ENCODE peak calls at places on chromosomes 6 and 20, in six cellular contexts. J is GM23248, X is SK-N-SH, M is neural progenitor cell, U is PC-3, A is MM.1S. V is an unnamed sample.
A peak's percentile ranks its signal among the peaks of the same experiment; 100 is the strongest.

GRCh38 chr20:47740225-47741184 is 44.8 kb downstream of the SULF2 start:
- DNase-seq in J (no peak), U (no peak), X (no peak), M (peak; percentile 29), A (no peak), V (peak; percentile 31)

GRCh38 chr6:37540390-37540789 is 40.7 kb upstream of the CCDC167 start:
- DNase-seq in X (no peak), M (no peak), U (no peak), J (no peak), A (no peak), V (no peak)

GRCh38 chr20:59765599-59766177 is 161.3 kb downstream of the PHACTR3 start:
- DNase-seq in U (peak; percentile 28), M (peak; percentile 63), X (no peak), A (peak; percentile 47), J (peak; percentile 17), V (no peak)

GRCh38 chr20:47258745-47259695 is 97.5 kb downstream of the ZMYND8 start:
- DNase-seq in X (no peak), M (no peak), J (peak; percentile 48), A (no peak), U (peak; percentile 17), V (no peak)

GRCh38 chr6:94721459-94721858 is 855.9 kb upstream of the MANEA start:
- DNase-seq in M (no peak), U (no peak), J (no peak), A (no peak), X (no peak), V (no peak)

GRCh38 chr20:61184194-61184593 is 67.9 kb upstream of the CDH4 start:
- DNase-seq in J (no peak), M (no peak), X (no peak), A (no peak), U (no peak), V (no peak)

GRCh38 chr6:113433506-113433991 is 423.6 kb upstream of the MARCKS start:
- DNase-seq in J (peak; percentile 90), X (no peak), M (no peak), A (no peak), U (peak; percentile 66), V (no peak)

GRCh38 chr20:45995213-45996097 is 13.3 kb upstream of the MMP9 start:
- DNase-seq in A (no peak), U (peak; percentile 96), M (no peak), X (no peak), J (no peak), V (no peak)

GRCh38 chr6:16322666-16323312 is 84.4 kb downstream of the GMPR start:
- DNase-seq in X (no peak), A (peak; percentile 94), J (peak; percentile 79), M (peak; percentile 26), U (peak; percentile 5), V (no peak)

GRCh38 chr20:57693002-57693582 is 16.7 kb downstream of the PMEPA1 start:
- DNase-seq in X (no peak), U (peak; percentile 100), M (no peak), J (no peak), A (no peak), V (peak; percentile 62)

GRCh38 chr6:165441176-165441575 is 131.8 kb upstream of the C6orf118 start:
- DNase-seq in U (no peak), A (no peak), X (no peak), J (no peak), M (no peak), V (no peak)

DNA sequence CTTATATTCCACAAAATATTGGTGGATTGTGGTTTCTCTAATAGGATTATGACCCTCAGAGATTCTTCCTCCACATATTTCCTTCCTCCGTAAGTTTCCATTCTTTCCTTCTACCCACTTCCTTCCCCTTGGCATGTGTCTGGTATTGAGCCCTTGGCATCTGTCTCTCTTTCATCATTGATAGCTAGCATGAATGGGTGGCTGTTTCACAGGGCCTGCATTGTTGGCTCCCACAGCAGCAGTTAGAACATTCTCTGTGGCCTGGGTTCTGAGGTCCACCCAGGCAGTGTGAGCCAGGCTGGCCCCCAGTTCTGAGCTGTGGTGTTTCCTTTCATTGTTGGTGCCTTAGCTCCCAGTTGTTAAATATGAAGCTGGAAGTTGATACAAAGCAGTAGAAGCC is 125.3 kb downstream of the ANKS1A start:
- DNase-seq in X (no peak), M (no peak), J (peak; percentile 10), U (no peak), A (no peak), V (no peak)
- H3K9ac ChIP-seq in X (no peak overlapping the region), M (no peak overlapping the region), J (no peak overlapping the region), U (peak overlapping the region; percentile 16), A (no peak overlapping the region), V (no peak overlapping the region)

GRCh38 chr20:41173791-41174341 is 36.5 kb downstream of the PLCG1 start:
- DNase-seq in A (no peak), J (no peak), U (no peak), M (no peak), X (no peak), V (no peak)
- TF ChIP-seq EZH2phosphoT487 in A (no peak), J (no peak), U (no peak), M (no peak), X (no peak), V (no peak)

GRCh38 chr6:119929121-119929520 is 579.6 kb upstream of the MAN1A1 start:
- DNase-seq in A (no peak), M (no peak), X (no peak), U (no peak), J (no peak), V (no peak)
- H3K9ac ChIP-seq in A (no peak overlapping the region), M (no peak overlapping the region), X (no peak overlapping the region), U (no peak overlapping the region), J (no peak overlapping the region), V (no peak overlapping the region)

GRCh38 chr6:144315981-144316865 is 31.1 kb downstream of the UTRN start:
- DNase-seq in X (no peak), M (no peak), U (no peak), A (no peak), J (no peak), V (no peak)
- TF ChIP-seq EZH2phosphoT487 in X (no peak), M (no peak), U (no peak), A (no peak), J (no peak), V (no peak)

DNA sequence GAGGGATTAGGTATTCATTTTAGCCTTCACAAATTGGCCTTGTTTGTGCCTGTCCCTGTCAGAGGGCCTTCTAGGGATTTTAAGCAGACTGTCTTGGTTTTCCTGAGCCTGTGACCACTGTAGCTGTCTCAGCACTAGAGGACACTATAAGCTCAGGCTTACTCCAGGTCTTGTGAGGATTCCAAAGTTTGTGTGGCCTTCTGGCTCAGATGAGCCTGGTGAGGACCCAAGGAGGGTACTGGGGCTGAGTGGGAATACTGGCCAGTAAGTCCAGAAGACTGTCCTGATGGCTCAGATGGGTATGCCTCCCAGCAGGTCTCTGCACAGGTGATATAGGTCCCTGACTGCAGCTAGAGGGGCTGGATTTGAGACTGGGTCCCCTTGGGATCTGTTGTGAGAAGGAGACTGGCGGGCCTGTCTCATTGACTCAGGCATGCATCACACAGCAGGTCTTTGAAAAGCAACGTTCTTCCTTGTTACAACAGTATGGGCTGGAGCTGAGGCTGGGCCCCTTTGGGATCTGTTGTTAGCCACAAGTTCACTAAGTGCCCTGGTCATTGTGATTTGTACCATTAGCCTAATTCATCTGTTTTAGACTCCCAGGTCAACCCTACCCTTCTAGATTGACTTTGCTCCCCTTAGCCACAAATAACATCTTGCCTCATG is 26.3 kb upstream of the TFB1M start:
- DNase-seq in U (peak; percentile 54), A (no peak), X (no peak), M (peak; percentile 61), J (peak; percentile 79), V (peak; percentile 16)
- H3K9ac ChIP-seq in U (peak overlapping the region; percentile 59), A (no peak overlapping the region), X (no peak overlapping the region), M (no peak overlapping the region), J (peak overlapping the region; percentile 43), V (no peak overlapping the region)